ENCODE peak calls at places on chromosomes 6 and 20, in eight cellular contexts. M is astrocyte, H is choroid plexus epithelial cell, S is heart left ventricle, B is mammary epithelial cell, C is AG04450, R is activated B cell treated with CpG ODN at 0.5 μM for 24 hours, T is HL-60. X is an unnamed sample.

GRCh38 chr6:1763411-1763810 is 153.7 kb downstream of the FOXC1 start:
- DNase-seq in B (no peak), H (no peak), R (no peak), M (no peak), C (no peak), T (no peak), S (no peak), X (no peak)

GRCh38 chr6:135941275-135941674 is 89.8 kb downstream of the PDE7B start:
- DNase-seq in R (no peak), T (no peak), C (no peak), S (no peak), M (peak), B (no peak), H (peak), X (peak)

GRCh38 chr20:61454053-61454452 is 202.0 kb downstream of the CDH4 start:
- DNase-seq in S (no peak), R (no peak), B (no peak), T (no peak), C (no peak), H (peak), M (no peak), X (no peak)

GRCh38 chr20:58352454-58352853 is 36.6 kb upstream of the VAPB start:
- DNase-seq in C (no peak), S (no peak), B (no peak), R (no peak), H (no peak), T (no peak), M (no peak), X (no peak)

GRCh38 chr20:63330940-63331339 is 30.2 kb downstream of the CHRNA4 start:
- DNase-seq in H (no peak), C (no peak), M (no peak), T (no peak), S (no peak), R (no peak), B (no peak), X (no peak)

GRCh38 chr20:13744403-13744802 is 40.3 kb downstream of the ESF1 start:
- DNase-seq in S (no peak), C (no peak), H (peak), B (no peak), T (no peak), M (no peak), R (no peak), X (no peak)

GRCh38 chr20:31712112-31712553 is 10.5 kb downstream of the BCL2L1 start:
- DNase-seq in T (no peak), H (no peak), M (no peak), C (no peak), B (no peak), S (peak), R (no peak), X (no peak)

GRCh38 chr20:29741594-29741893 is 1515.9 kb upstream of the DEFB115 start:
- DNase-seq in M (no peak), H (no peak), C (no peak), T (no peak), B (no peak), S (no peak), R (no peak), X (no peak)

GRCh38 chr6:44132476-44132875 is 5.1 kb downstream of the TMEM63B start:
- DNase-seq in B (no peak), H (no peak), C (no peak), M (no peak), R (no peak), S (no peak), T (no peak), X (no peak)

GRCh38 chr6:36442083-36442670 is 477 bp downstream of the PXT1 start:
- DNase-seq in H (no peak), S (no peak), M (no peak), B (no peak), T (no peak), R (no peak), C (no peak), X (no peak)

GRCh38 chr6:35719407-35719829 is 17.4 kb upstream of the ARMC12 start:
- DNase-seq in S (no peak), C (no peak), T (no peak), B (no peak), M (no peak), H (no peak), R (no peak), X (no peak)

GRCh38 chr6:35083507-35083906 is 57.6 kb downstream of the TCP11 start:
- DNase-seq in M (no peak), B (no peak), R (no peak), T (no peak), C (no peak), S (peak), H (no peak), X (no peak)

GRCh38 chr6:72246926-72247325 is 360.6 kb downstream of the RIMS1 start:
- DNase-seq in M (no peak), H (peak), T (no peak), B (peak), S (no peak), R (no peak), C (no peak), X (no peak)

GRCh38 chr6:107075951-107076381 is 39.3 kb downstream of the BEND3 start:
- DNase-seq in C (no peak), B (peak), H (peak), T (no peak), R (no peak), M (peak), S (no peak), X (peak)

GRCh38 chr6:147506704-147507114 is 1.8 kb upstream of the SAMD5 start:
- DNase-seq in H (peak), R (no peak), T (no peak), C (no peak), M (peak), B (peak), S (peak), X (peak)
- TF ChIP-seq CTCF in H (peak), R (no peak), T (peak), C (peak), M (peak), B (peak), S (peak), X (peak)

GRCh38 chr6:167235005-167235404 is 56.1 kb upstream of the UNC93A start:
- DNase-seq in H (no peak), C (no peak), R (no peak), M (no peak), S (no peak), B (no peak), T (no peak), X (no peak)

GRCh38 chr6:167235421-167236238 is 55.5 kb upstream of the UNC93A start:
- DNase-seq in T (no peak), C (no peak), S (no peak), H (no peak), B (no peak), R (no peak), M (no peak), X (no peak)

GRCh38 chr6:167238169-167238693 is 52.9 kb upstream of the UNC93A start:
- DNase-seq in M (no peak), S (no peak), C (no peak), R (no peak), H (no peak), B (no peak), T (no peak), X (no peak)

GRCh38 chr6:167237438-167237837 is 53.7 kb upstream of the UNC93A start:
- DNase-seq in M (no peak), B (no peak), C (no peak), T (no peak), S (no peak), H (no peak), R (no peak), X (no peak)

DNA sequence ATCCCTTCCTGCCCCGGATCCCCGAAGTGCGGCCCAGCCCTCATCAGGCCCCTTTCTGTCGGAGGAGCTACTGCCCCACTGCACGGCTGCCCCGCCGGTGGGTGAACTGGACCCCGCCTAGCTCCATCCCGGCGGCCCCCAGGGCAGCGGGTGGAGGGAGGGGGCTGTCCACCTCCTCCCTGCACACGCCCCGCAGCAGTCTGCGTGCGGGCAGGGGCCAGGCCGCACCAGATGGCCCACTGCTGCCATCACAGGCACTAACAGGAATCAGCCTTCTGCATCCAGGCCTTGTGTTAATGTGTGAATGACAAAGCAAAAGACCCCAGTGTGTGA is 54.9 kb upstream of the UNC93A start:
- DNase-seq in R (no peak), M (no peak), B (no peak), H (no peak), C (no peak), T (no peak), S (no peak), X (no peak)
- TF ChIP-seq CTCF in R (no peak), M (no peak), B (no peak), H (no peak), C (no peak), T (no peak), S (no peak), X (no peak)

GRCh38 chr6:78952362-78952761 is 85.0 kb downstream of the IRAK1BP1 start:
- DNase-seq in R (no peak), C (no peak), B (no peak), S (no peak), M (no peak), T (no peak), H (no peak), X (no peak)
- TF ChIP-seq CTCF in R (no peak), C (no peak), B (no peak), S (no peak), M (no peak), T (no peak), H (no peak), X (no peak)

GRCh38 chr20:4063631-4064030 is 48.3 kb upstream of the RNF24 start:
- DNase-seq in R (no peak), T (no peak), H (peak), M (peak), S (peak), B (no peak), C (no peak), X (peak)
- TF ChIP-seq CTCF in R (no peak), T (no peak), H (peak), M (no peak), S (no peak), B (no peak), C (peak), X (no peak)

DNA sequence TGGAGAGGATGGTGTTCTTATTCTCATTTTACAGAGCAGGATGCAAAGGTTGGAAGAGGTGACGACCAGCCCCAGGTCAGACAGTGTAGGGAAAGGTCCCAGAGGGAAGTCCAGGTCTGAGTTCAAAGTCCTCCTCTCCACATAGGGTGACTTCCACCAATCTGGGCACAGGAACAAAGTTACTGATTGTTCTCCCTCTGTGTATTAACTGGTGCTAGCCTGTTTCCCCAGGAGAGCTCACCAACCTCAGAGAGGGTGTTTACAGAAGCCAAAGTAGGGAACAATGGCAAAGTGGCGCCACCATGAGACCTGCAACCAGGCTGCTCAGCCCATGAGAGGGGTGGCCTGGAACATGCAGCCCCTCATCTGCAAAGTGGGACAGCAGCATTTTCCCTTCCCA is 16.8 kb upstream of the SIRPB1 start:
- DNase-seq in B (no peak), R (no peak), C (no peak), T (no peak), H (no peak), M (no peak), S (no peak), X (no peak)
- TF ChIP-seq CTCF in B (no peak), R (no peak), C (no peak), T (no peak), H (no peak), M (no peak), S (no peak), X (no peak)

GRCh38 chr6:166435574-166435973 is 52.8 kb upstream of the MPC1 start:
- DNase-seq in B (no peak), T (peak), M (no peak), R (no peak), S (peak), H (peak), C (no peak), X (peak)

GRCh38 chr6:166436195-166437139 is 53.7 kb upstream of the MPC1 start:
- DNase-seq in S (no peak), B (no peak), M (no peak), R (no peak), C (no peak), H (no peak), T (no peak), X (no peak)

GRCh38 chr6:166439366-166440091 is 56.8 kb upstream of the MPC1 start:
- DNase-seq in H (no peak), B (no peak), T (no peak), C (no peak), S (no peak), M (no peak), R (no peak), X (no peak)

GRCh38 chr6:166438211-166438861 is 55.6 kb upstream of the MPC1 start:
- DNase-seq in S (no peak), T (no peak), H (no peak), R (no peak), C (no peak), B (no peak), M (no peak), X (peak)

GRCh38 chr6:166437661-166438060 is 54.9 kb upstream of the MPC1 start:
- DNase-seq in C (no peak), H (no peak), R (no peak), B (no peak), S (no peak), M (no peak), T (no peak), X (no peak)
- TF ChIP-seq CTCF in C (no peak), H (no peak), R (no peak), B (no peak), S (no peak), M (no peak), T (no peak), X (peak)

GRCh38 chr6:48933136-48933535 is 529.9 kb downstream of the MMUT start:
- DNase-seq in H (no peak), S (no peak), B (no peak), C (no peak), T (no peak), R (no peak), M (no peak), X (no peak)

DNA sequence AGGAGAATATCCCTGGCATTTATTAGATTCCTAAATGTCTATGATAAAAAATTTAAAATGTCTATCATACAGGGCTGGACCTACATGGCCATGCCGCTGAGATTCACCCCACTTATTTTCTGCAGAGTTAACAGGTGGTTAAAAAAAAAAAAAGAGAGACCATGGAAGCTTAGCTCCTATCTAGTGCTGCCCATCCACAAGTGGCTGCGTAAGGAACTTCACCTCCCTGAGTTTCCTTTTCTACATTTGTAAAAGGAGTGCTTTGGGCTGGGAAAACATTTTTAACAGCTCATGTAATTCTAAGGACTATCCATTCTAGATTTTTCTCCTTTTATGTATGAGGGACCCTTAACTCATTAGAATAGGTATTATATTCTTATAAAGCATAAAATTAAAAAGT is 534.1 kb downstream of the MMUT start:
- DNase-seq in C (no peak), T (no peak), S (no peak), R (no peak), B (no peak), H (peak), M (no peak), X (no peak)
- TF ChIP-seq CTCF in C (peak), T (no peak), S (no peak), R (no peak), B (peak), H (peak), M (no peak), X (no peak)

GRCh38 chr20:19600042-19600441 is 158.0 kb upstream of the RIN2 start:
- DNase-seq in T (no peak), H (no peak), S (no peak), R (no peak), M (no peak), C (no peak), B (no peak), X (no peak)

GRCh38 chr20:19599200-19599599 is 158.9 kb upstream of the RIN2 start:
- DNase-seq in R (no peak), H (no peak), S (no peak), M (no peak), B (no peak), C (no peak), T (no peak), X (no peak)

GRCh38 chr20:19594896-19595295 is 163.2 kb upstream of the RIN2 start:
- DNase-seq in M (no peak), H (no peak), T (no peak), R (no peak), S (no peak), B (no peak), C (no peak), X (no peak)

GRCh38 chr20:19601133-19601810 is 156.8 kb upstream of the RIN2 start:
- DNase-seq in H (peak), C (no peak), B (no peak), R (no peak), T (no peak), S (no peak), M (no peak), X (no peak)

DNA sequence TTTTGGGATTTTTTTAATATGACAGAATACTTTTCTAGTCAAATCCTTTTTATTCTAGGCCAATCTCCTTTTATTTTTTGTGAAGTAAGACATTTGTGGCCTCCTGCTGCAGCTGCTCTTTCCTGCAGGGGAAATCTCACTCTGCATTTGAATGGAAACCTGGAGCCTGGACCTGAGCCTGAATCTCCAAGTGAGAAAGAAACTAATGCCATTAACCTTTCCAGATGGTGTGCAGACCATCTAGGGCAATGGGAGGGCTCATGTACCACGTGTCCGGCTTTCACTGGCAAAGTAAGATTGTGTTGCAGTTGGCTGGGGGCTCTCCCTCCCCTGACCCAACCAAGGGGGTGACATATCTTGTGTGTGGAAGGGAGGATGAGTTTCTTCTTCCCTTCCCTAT is 159.9 kb upstream of the RIN2 start:
- DNase-seq in S (no peak), C (no peak), T (no peak), B (no peak), H (no peak), M (no peak), R (no peak), X (no peak)
- TF ChIP-seq CTCF in S (no peak), C (no peak), T (no peak), B (no peak), H (no peak), M (no peak), R (no peak), X (no peak)